ENCODE peak calls at places on chromosomes 4 and X, in eight cellular contexts. D is cardiac muscle cell; I is AG10803; A is CD8-positive, alpha-beta memory T cell; T is frontal cortex; H is A549; P is T-helper 9 cell; N is HT-29. X is an unnamed sample.

GRCh38 chr4:139144161-139144859 is 32.7 kb downstream of the ELF2 start:
- DNase-seq in D (peak; percentile 79), I (peak; percentile 73), A (no peak), T (no peak), H (no peak), P (no peak), N (peak; percentile 68), X (no peak)

GRCh38 chrX:10615931-10616780 is 4.2 kb downstream of the MID1 start:
- DNase-seq in D (peak; percentile 71), I (peak; percentile 87), A (no peak), T (peak; percentile 34), H (peak; percentile 73), P (no peak), N (peak; percentile 50), X (no peak)

GRCh38 chr4:126354784-126355183 is 1040.0 kb downstream of the FAT4 start:
- DNase-seq in D (no peak), I (no peak), A (no peak), T (no peak), H (no peak), P (no peak), N (no peak), X (no peak)

GRCh38 chr4:56372774-56373173 is 14.5 kb downstream of the AASDH start:
- DNase-seq in D (peak; percentile 21), I (no peak), A (no peak), T (no peak), H (no peak), P (no peak), N (no peak), X (no peak)

GRCh38 chrX:111041018-111041462 is 55.0 kb upstream of the PAK3 start:
- DNase-seq in D (peak; percentile 91), I (peak; percentile 92), A (peak; percentile 44), T (no peak), H (peak; percentile 51), P (no peak), N (no peak), X (no peak)

GRCh38 chr4:106201373-106201772 is 114.6 kb downstream of the TBCK start:
- DNase-seq in D (peak; percentile 44), I (peak; percentile 14), A (no peak), T (no peak), H (peak; percentile 5), P (no peak), N (peak; percentile 47), X (no peak)

GRCh38 chr4:6509587-6509986 is 37.2 kb upstream of the PPP2R2C start:
- DNase-seq in D (no peak), I (peak; percentile 1), A (no peak), T (no peak), H (peak; percentile 22), P (no peak), N (no peak), X (no peak)

GRCh38 chr4:160159457-160159856 is 1056.6 kb downstream of the RAPGEF2 start:
- DNase-seq in D (no peak), I (no peak), A (no peak), T (no peak), H (no peak), P (no peak), N (no peak), X (no peak)

GRCh38 chrX:51461053-51462050 is 35.0 kb downstream of the NUDT11 start:
- DNase-seq in D (peak; percentile 50), I (peak; percentile 32), A (no peak), T (no peak), H (peak; percentile 53), P (no peak), N (peak; percentile 61), X (no peak)

GRCh38 chrX:12241026-12241425 is 102.8 kb downstream of the FRMPD4 start:
- DNase-seq in D (peak; percentile 21), I (no peak), A (no peak), T (no peak), H (no peak), P (no peak), N (no peak), X (no peak)

GRCh38 chr4:76504613-76505465 is 69.8 kb downstream of the SHROOM3 start:
- DNase-seq in D (peak; percentile 75), I (peak; percentile 60), A (no peak), T (peak; percentile 7), H (peak; percentile 39), P (no peak), N (peak; percentile 83), X (no peak)

GRCh38 chr4:8641931-8642650 is 49.5 kb downstream of the CPZ start:
- DNase-seq in D (no peak), I (no peak), A (no peak), T (no peak), H (no peak), P (no peak), N (no peak), X (no peak)